ENCODE peak calls at places on chromosomes 2 and 18, in six cellular contexts. Z, T, S, U, G and Q are unnamed samples. For H3K27me3 and H3K4me1, the result is how much of the 10 kb centered on the place peaks cover.

GRCh38 chr2:166180951-166181812 is 53.4 kb upstream of the SCN1A start:
- DNase-seq in Z (peak), T (no peak), S (peak), U (peak), G (no peak), Q (no peak)

GRCh38 chr2:48651127-48651526 is 33.5 kb downstream of the GTF2A1L start:
- DNase-seq in Z (peak), T (no peak), S (no peak), U (peak), G (no peak), Q (no peak)

GRCh38 chr18:48959921-48960920 is 9.5 kb upstream of the SMAD7 start:
- DNase-seq in Z (peak), T (no peak), S (no peak), U (peak), G (no peak), Q (no peak)

GRCh38 chr2:187576906-187577305 is 22.7 kb upstream of the TFPI start:
- DNase-seq in Z (peak), T (no peak), S (no peak), U (peak), G (no peak), Q (no peak)

GRCh38 chr18:75113455-75113854 is 95.5 kb downstream of the PTGR3 start:
- DNase-seq in Z (no peak), T (no peak), S (no peak), U (no peak), G (no peak), Q (no peak)

GRCh38 chr2:43220982-43221659 is 5.3 kb downstream of the ZFP36L2 start:
- DNase-seq in Z (peak), T (no peak), S (peak), U (peak), G (no peak), Q (peak)

GRCh38 chr2:190382851-190383250 is 25.3 kb upstream of the MFSD6 start:
- DNase-seq in Z (peak), T (no peak), S (no peak), U (peak), G (no peak), Q (peak)

GRCh38 chr2:12718662-12719399 is 2.1 kb downstream of the TRIB2 start:
- DNase-seq in Z (peak), T (no peak), S (no peak), U (no peak), G (no peak), Q (no peak)

GRCh38 chr18:24198461-24198860 is 59.6 kb downstream of the CABYR start:
- DNase-seq in Z (no peak), T (no peak), S (no peak), U (no peak), G (no peak), Q (no peak)

GRCh38 chr2:155846249-155846648 is 486.3 kb downstream of the NR4A2 start:
- DNase-seq in Z (peak), T (no peak), S (no peak), U (no peak), G (no peak), Q (no peak)

GRCh38 chr2:23925702-23926288 is 1.1 kb downstream of the ATAD2B start:
- DNase-seq in Z (peak), T (no peak), S (peak), U (peak), G (peak), Q (peak)

GRCh38 chr2:223971-224760 is 39.7 kb downstream of the SH3YL1 start:
- DNase-seq in Z (no peak), T (no peak), S (no peak), U (no peak), G (no peak), Q (no peak)

GRCh38 chr2:36329746-36330145 is 25.8 kb upstream of the CRIM1 start:
- DNase-seq in Z (peak), T (no peak), S (no peak), U (peak), G (no peak), Q (no peak)

GRCh38 chr2:36330456-36331395 is 24.9 kb upstream of the CRIM1 start:
- DNase-seq in Z (no peak), T (no peak), S (no peak), U (peak), G (no peak), Q (no peak)

GRCh38 chr2:36335597-36335996 is 20.0 kb upstream of the CRIM1 start:
- DNase-seq in Z (no peak), T (no peak), S (no peak), U (no peak), G (no peak), Q (no peak)

GRCh38 chr2:36336321-36336720 is 19.3 kb upstream of the CRIM1 start:
- DNase-seq in Z (no peak), T (no peak), S (no peak), U (no peak), G (no peak), Q (no peak)

GRCh38 chr2:36333350-36334012 is 22.1 kb upstream of the CRIM1 start:
- DNase-seq in Z (no peak), T (no peak), S (no peak), U (no peak), G (no peak), Q (no peak)
- TF ChIP-seq CTCF in Z (no peak), T (no peak), S (no peak), U (no peak), G (no peak), Q (no peak)

GRCh38 chr2:192194866-192195547 is at the start of gene TMEFF2:
- DNase-seq in Z (peak), T (no peak), S (peak), U (peak), G (no peak), Q (no peak)
- H3K27me3 ChIP-seq in Z (under half), T (under half), S (half or more), U (half or more), G (under half), Q (under half)

DNA sequence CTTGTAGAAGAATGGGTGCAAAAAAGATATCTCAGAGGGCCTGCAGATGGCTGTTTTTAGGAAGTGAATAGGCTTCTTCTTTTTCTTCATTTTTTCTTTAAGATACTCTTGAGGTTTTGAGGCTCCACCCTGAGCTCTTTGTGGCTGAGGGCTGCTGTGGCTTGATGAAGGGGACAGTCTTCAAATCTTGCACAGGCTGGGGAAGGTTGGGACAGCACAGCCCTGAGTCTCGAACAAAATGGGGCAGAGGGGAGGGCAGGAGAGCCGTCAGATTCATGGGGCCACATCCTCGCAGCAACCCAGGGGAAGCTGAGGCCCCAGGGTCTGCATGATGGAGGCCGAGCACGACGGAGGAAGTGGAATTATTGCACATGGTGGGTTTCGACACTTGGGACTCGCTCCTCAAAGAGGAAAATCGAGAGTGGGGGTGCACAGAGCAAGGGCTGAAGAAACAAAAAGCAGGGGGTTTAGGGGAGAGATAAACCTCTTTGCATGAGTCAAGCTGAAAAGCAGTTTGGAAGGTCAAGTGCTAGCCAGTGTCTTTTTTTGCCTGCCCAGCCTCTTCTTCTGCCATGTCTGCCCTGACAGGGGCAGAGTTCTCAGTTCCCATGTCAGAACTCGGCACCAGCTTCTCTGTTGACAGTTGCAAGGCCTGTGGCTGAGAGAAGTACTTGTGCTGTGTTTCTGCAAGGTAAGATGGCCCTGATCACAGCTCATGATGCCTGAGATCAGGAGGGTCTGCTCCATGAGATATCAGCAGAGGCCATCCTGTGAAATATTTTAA is 19.5 kb downstream of the INPP4A start:
- DNase-seq in Z (no peak), T (no peak), S (no peak), U (no peak), G (no peak), Q (peak)
- H3K4me1 ChIP-seq in Z (under half), T (under half), S (under half), U (under half), G (under half), Q (half or more)

DNA sequence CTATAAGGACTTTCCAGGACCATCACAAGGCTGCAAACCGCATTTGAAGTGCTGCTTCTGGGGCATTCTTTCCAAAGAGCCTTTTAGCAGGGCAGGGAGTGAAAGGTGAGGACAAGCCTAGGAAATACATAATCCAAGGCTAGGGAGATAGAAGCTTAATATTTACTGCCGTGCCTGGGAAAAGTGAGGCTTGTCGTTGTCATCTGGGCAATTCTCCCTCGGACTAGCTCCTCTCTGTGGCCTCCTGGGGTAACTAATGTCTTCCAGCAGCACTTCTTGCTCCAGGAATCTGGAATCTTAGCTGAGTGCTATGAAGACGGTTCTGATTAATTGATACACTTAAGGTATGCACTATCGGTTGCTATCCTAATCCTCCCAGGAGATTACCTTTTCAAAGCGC is 69.3 kb upstream of the ATL2 start:
- DNase-seq in Z (no peak), T (no peak), S (no peak), U (no peak), G (no peak), Q (no peak)
- TF ChIP-seq CTCF in Z (no peak), T (no peak), S (no peak), U (no peak), G (no peak), Q (no peak)

GRCh38 chr18:3830604-3831003 is 380.6 kb downstream of the TGIF1 start:
- DNase-seq in Z (peak), T (no peak), S (no peak), U (peak), G (no peak), Q (no peak)
- H3K27me3 ChIP-seq in Z (under half), T (under half), S (under half), U (under half), G (under half), Q (under half)

GRCh38 chr2:110861616-110862260 is 129.4 kb downstream of the ACOXL start:
- DNase-seq in Z (no peak), T (no peak), S (no peak), U (no peak), G (no peak), Q (no peak)
- H3K4me1 ChIP-seq in Z (under half), T (under half), S (under half), U (under half), G (under half), Q (under half)

GRCh38 chr2:174300114-174300513 is 34.6 kb upstream of the SP9 start:
- DNase-seq in Z (peak), T (no peak), S (no peak), U (peak), G (no peak), Q (no peak)
- TF ChIP-seq CTCF in Z (no peak), T (no peak), S (no peak), U (no peak), G (no peak), Q (no peak)

DNA sequence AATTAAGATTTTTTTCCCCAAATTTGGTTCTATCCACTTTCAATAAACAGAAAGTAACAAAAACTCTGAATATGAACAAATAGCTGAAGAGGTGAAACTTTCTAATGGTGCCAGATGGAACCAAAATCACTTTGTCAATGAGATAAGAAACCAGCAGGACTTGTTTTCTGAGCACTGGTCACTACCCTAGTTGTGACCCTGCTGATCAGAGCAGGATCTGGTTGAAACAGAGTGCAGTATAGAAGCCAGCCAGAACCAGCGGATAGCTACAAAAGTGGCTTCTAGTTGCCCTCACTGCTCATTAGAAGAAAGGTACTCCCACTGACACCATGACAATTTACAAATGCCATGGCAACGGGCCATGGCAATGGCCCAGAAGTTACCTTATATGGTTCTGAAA is 158.3 kb upstream of the PIEZO2 start:
- DNase-seq in Z (no peak), T (no peak), S (no peak), U (no peak), G (no peak), Q (no peak)
- H3K27me3 ChIP-seq in Z (under half), T (under half), S (under half), U (under half), G (under half), Q (under half)